ENCODE peak calls at places on chromosomes 2 and 18, in nine cellular contexts. One of them, this sample, is unnamed.

GRCh38 chr18:3119401-3120323 is 100.1 kb downstream of the MYOM1 start:
- DNase-seq in fibroblast of mammary gland: peak
- DNase-seq in activated CD4-positive, alpha-beta T cell treated with anti-CD3 and anti-CD28 coated beads, Interleukin-2, amount 50 U/mL, for 4 hours: no peak
- DNase-seq in occipital lobe: no peak
- DNase-seq in nucleus accumbens: no peak
- DNase-seq in upper lobe of right lung: no peak
- DNase-seq in lung: peak
- DNase-seq in left lung: no peak
- DNase-seq in astrocyte: no peak
- DNase-seq in this sample: no peak

GRCh38 chr18:65725421-65726050 is 25.3 kb upstream of the CDH7 start:
- DNase-seq in fibroblast of mammary gland: no peak
- DNase-seq in activated CD4-positive, alpha-beta T cell treated with anti-CD3 and anti-CD28 coated beads, Interleukin-2, amount 50 U/mL, for 4 hours: no peak
- DNase-seq in occipital lobe: peak
- DNase-seq in nucleus accumbens: no peak
- DNase-seq in upper lobe of right lung: peak
- DNase-seq in lung: no peak
- DNase-seq in left lung: no peak
- DNase-seq in astrocyte: no peak
- DNase-seq in this sample: no peak

GRCh38 chr2:68766378-68766845 is 31.8 kb downstream of the ARHGAP25 start:
- DNase-seq in fibroblast of mammary gland: no peak
- DNase-seq in activated CD4-positive, alpha-beta T cell treated with anti-CD3 and anti-CD28 coated beads, Interleukin-2, amount 50 U/mL, for 4 hours: peak
- DNase-seq in occipital lobe: no peak
- DNase-seq in nucleus accumbens: no peak
- DNase-seq in upper lobe of right lung: peak
- DNase-seq in lung: peak
- DNase-seq in left lung: peak
- DNase-seq in astrocyte: peak
- DNase-seq in this sample: no peak

GRCh38 chr18:45998244-45998643 is 31.1 kb upstream of the EPG5 start:
- DNase-seq in fibroblast of mammary gland: no peak
- DNase-seq in activated CD4-positive, alpha-beta T cell treated with anti-CD3 and anti-CD28 coated beads, Interleukin-2, amount 50 U/mL, for 4 hours: no peak
- DNase-seq in occipital lobe: no peak
- DNase-seq in nucleus accumbens: no peak
- DNase-seq in upper lobe of right lung: no peak
- DNase-seq in lung: no peak
- DNase-seq in left lung: no peak
- DNase-seq in astrocyte: no peak
- DNase-seq in this sample: no peak

GRCh38 chr2:40551081-40551480 is 99.2 kb upstream of the SLC8A1 start:
- DNase-seq in fibroblast of mammary gland: no peak
- DNase-seq in activated CD4-positive, alpha-beta T cell treated with anti-CD3 and anti-CD28 coated beads, Interleukin-2, amount 50 U/mL, for 4 hours: no peak
- DNase-seq in occipital lobe: no peak
- DNase-seq in nucleus accumbens: no peak
- DNase-seq in upper lobe of right lung: no peak
- DNase-seq in lung: no peak
- DNase-seq in left lung: no peak
- DNase-seq in astrocyte: no peak
- DNase-seq in this sample: no peak

GRCh38 chr2:10860476-10861325 is 48.1 kb upstream of the PDIA6 start:
- DNase-seq in fibroblast of mammary gland: no peak
- DNase-seq in activated CD4-positive, alpha-beta T cell treated with anti-CD3 and anti-CD28 coated beads, Interleukin-2, amount 50 U/mL, for 4 hours: no peak
- DNase-seq in occipital lobe: no peak
- DNase-seq in nucleus accumbens: no peak
- DNase-seq in upper lobe of right lung: no peak
- DNase-seq in lung: no peak
- DNase-seq in left lung: no peak
- DNase-seq in astrocyte: no peak
- DNase-seq in this sample: no peak

GRCh38 chr18:47422524-47422923 is 171.1 kb upstream of the SKOR2 start:
- DNase-seq in fibroblast of mammary gland: peak
- DNase-seq in activated CD4-positive, alpha-beta T cell treated with anti-CD3 and anti-CD28 coated beads, Interleukin-2, amount 50 U/mL, for 4 hours: no peak
- DNase-seq in occipital lobe: no peak
- DNase-seq in nucleus accumbens: no peak
- DNase-seq in upper lobe of right lung: no peak
- DNase-seq in lung: no peak
- DNase-seq in left lung: no peak
- DNase-seq in astrocyte: no peak
- DNase-seq in this sample: peak

GRCh38 chr18:2641638-2642037 is 13.9 kb upstream of the SMCHD1 start:
- DNase-seq in fibroblast of mammary gland: peak
- DNase-seq in activated CD4-positive, alpha-beta T cell treated with anti-CD3 and anti-CD28 coated beads, Interleukin-2, amount 50 U/mL, for 4 hours: no peak
- DNase-seq in occipital lobe: no peak
- DNase-seq in nucleus accumbens: no peak
- DNase-seq in upper lobe of right lung: no peak
- DNase-seq in lung: no peak
- DNase-seq in left lung: no peak
- DNase-seq in astrocyte: no peak
- DNase-seq in this sample: peak

GRCh38 chr2:24623535-24623934 is 132.5 kb downstream of the NCOA1 start:
- DNase-seq in fibroblast of mammary gland: no peak
- DNase-seq in activated CD4-positive, alpha-beta T cell treated with anti-CD3 and anti-CD28 coated beads, Interleukin-2, amount 50 U/mL, for 4 hours: no peak
- DNase-seq in occipital lobe: no peak
- DNase-seq in nucleus accumbens: no peak
- DNase-seq in upper lobe of right lung: no peak
- DNase-seq in lung: no peak
- DNase-seq in left lung: no peak
- DNase-seq in astrocyte: no peak
- DNase-seq in this sample: no peak

GRCh38 chr2:26009567-26009963 is 24.3 kb upstream of the RAB10 start:
- DNase-seq in fibroblast of mammary gland: no peak
- DNase-seq in activated CD4-positive, alpha-beta T cell treated with anti-CD3 and anti-CD28 coated beads, Interleukin-2, amount 50 U/mL, for 4 hours: no peak
- DNase-seq in occipital lobe: no peak
- DNase-seq in nucleus accumbens: no peak
- DNase-seq in upper lobe of right lung: no peak
- DNase-seq in lung: no peak
- DNase-seq in left lung: no peak
- DNase-seq in astrocyte: no peak
- DNase-seq in this sample: no peak

GRCh38 chr2:158777077-158777476 is 18.0 kb upstream of the DAPL1 start:
- DNase-seq in fibroblast of mammary gland: peak
- DNase-seq in activated CD4-positive, alpha-beta T cell treated with anti-CD3 and anti-CD28 coated beads, Interleukin-2, amount 50 U/mL, for 4 hours: no peak
- DNase-seq in occipital lobe: no peak
- DNase-seq in nucleus accumbens: no peak
- DNase-seq in upper lobe of right lung: no peak
- DNase-seq in lung: no peak
- DNase-seq in left lung: no peak
- DNase-seq in astrocyte: no peak
- DNase-seq in this sample: no peak

GRCh38 chr2:3223080-3223923 is 154.3 kb downstream of the EIPR1 start:
- DNase-seq in fibroblast of mammary gland: peak
- DNase-seq in activated CD4-positive, alpha-beta T cell treated with anti-CD3 and anti-CD28 coated beads, Interleukin-2, amount 50 U/mL, for 4 hours: peak
- DNase-seq in occipital lobe: peak
- DNase-seq in nucleus accumbens: peak
- DNase-seq in upper lobe of right lung: no peak
- DNase-seq in lung: no peak
- DNase-seq in left lung: no peak
- DNase-seq in astrocyte: peak
- DNase-seq in this sample: no peak

GRCh38 chr2:120858764-120859525 is 123.3 kb downstream of the GLI2 start:
- DNase-seq in fibroblast of mammary gland: no peak
- DNase-seq in activated CD4-positive, alpha-beta T cell treated with anti-CD3 and anti-CD28 coated beads, Interleukin-2, amount 50 U/mL, for 4 hours: no peak
- DNase-seq in occipital lobe: no peak
- DNase-seq in nucleus accumbens: no peak
- DNase-seq in upper lobe of right lung: peak
- DNase-seq in lung: no peak
- DNase-seq in left lung: no peak
- DNase-seq in astrocyte: no peak
- DNase-seq in this sample: no peak

GRCh38 chr2:45275235-45275805 is 266.1 kb upstream of the SIX2 start:
- DNase-seq in fibroblast of mammary gland: peak
- DNase-seq in activated CD4-positive, alpha-beta T cell treated with anti-CD3 and anti-CD28 coated beads, Interleukin-2, amount 50 U/mL, for 4 hours: no peak
- DNase-seq in occipital lobe: no peak
- DNase-seq in nucleus accumbens: no peak
- DNase-seq in upper lobe of right lung: no peak
- DNase-seq in lung: no peak
- DNase-seq in left lung: no peak
- DNase-seq in astrocyte: peak
- DNase-seq in this sample: peak

GRCh38 chr18:23209031-23209430 is 73.7 kb downstream of the CABLES1 start:
- DNase-seq in fibroblast of mammary gland: no peak
- DNase-seq in activated CD4-positive, alpha-beta T cell treated with anti-CD3 and anti-CD28 coated beads, Interleukin-2, amount 50 U/mL, for 4 hours: no peak
- DNase-seq in occipital lobe: no peak
- DNase-seq in nucleus accumbens: no peak
- DNase-seq in upper lobe of right lung: no peak
- DNase-seq in lung: no peak
- DNase-seq in left lung: no peak
- DNase-seq in astrocyte: peak
- DNase-seq in this sample: peak

GRCh38 chr18:43692291-43692690 is 415.0 kb upstream of the SYT4 start:
- DNase-seq in fibroblast of mammary gland: peak
- DNase-seq in activated CD4-positive, alpha-beta T cell treated with anti-CD3 and anti-CD28 coated beads, Interleukin-2, amount 50 U/mL, for 4 hours: no peak
- DNase-seq in occipital lobe: no peak
- DNase-seq in nucleus accumbens: no peak
- DNase-seq in upper lobe of right lung: no peak
- DNase-seq in lung: no peak
- DNase-seq in left lung: no peak
- DNase-seq in astrocyte: peak
- DNase-seq in this sample: peak

GRCh38 chr2:19659375-19659774 is 242.4 kb downstream of the TTC32 start:
- DNase-seq in fibroblast of mammary gland: no peak
- DNase-seq in activated CD4-positive, alpha-beta T cell treated with anti-CD3 and anti-CD28 coated beads, Interleukin-2, amount 50 U/mL, for 4 hours: no peak
- DNase-seq in occipital lobe: no peak
- DNase-seq in nucleus accumbens: no peak
- DNase-seq in upper lobe of right lung: no peak
- DNase-seq in lung: no peak
- DNase-seq in left lung: no peak
- DNase-seq in astrocyte: no peak
- DNase-seq in this sample: no peak

GRCh38 chr18:2978626-2979025 is 34.3 kb downstream of the LPIN2 start:
- DNase-seq in fibroblast of mammary gland: peak
- DNase-seq in activated CD4-positive, alpha-beta T cell treated with anti-CD3 and anti-CD28 coated beads, Interleukin-2, amount 50 U/mL, for 4 hours: no peak
- DNase-seq in occipital lobe: no peak
- DNase-seq in nucleus accumbens: no peak
- DNase-seq in upper lobe of right lung: no peak
- DNase-seq in lung: no peak
- DNase-seq in left lung: no peak
- DNase-seq in astrocyte: peak
- DNase-seq in this sample: peak

GRCh38 chr18:13376298-13376840 is 157.8 kb downstream of the LDLRAD4 start:
- DNase-seq in fibroblast of mammary gland: no peak
- DNase-seq in activated CD4-positive, alpha-beta T cell treated with anti-CD3 and anti-CD28 coated beads, Interleukin-2, amount 50 U/mL, for 4 hours: peak
- DNase-seq in occipital lobe: no peak
- DNase-seq in nucleus accumbens: no peak
- DNase-seq in upper lobe of right lung: no peak
- DNase-seq in lung: no peak
- DNase-seq in left lung: no peak
- DNase-seq in astrocyte: peak
- DNase-seq in this sample: no peak

GRCh38 chr2:38380397-38381130 is 3.5 kb upstream of the ATL2 start:
- DNase-seq in fibroblast of mammary gland: no peak
- DNase-seq in activated CD4-positive, alpha-beta T cell treated with anti-CD3 and anti-CD28 coated beads, Interleukin-2, amount 50 U/mL, for 4 hours: no peak
- DNase-seq in occipital lobe: no peak
- DNase-seq in nucleus accumbens: no peak
- DNase-seq in upper lobe of right lung: no peak
- DNase-seq in lung: no peak
- DNase-seq in left lung: no peak
- DNase-seq in astrocyte: no peak
- DNase-seq in this sample: no peak

GRCh38 chr2:120520929-120521912 is 175.3 kb downstream of the INHBB start:
- DNase-seq in fibroblast of mammary gland: peak
- DNase-seq in activated CD4-positive, alpha-beta T cell treated with anti-CD3 and anti-CD28 coated beads, Interleukin-2, amount 50 U/mL, for 4 hours: no peak
- DNase-seq in occipital lobe: no peak
- DNase-seq in nucleus accumbens: no peak
- DNase-seq in upper lobe of right lung: no peak
- DNase-seq in lung: peak
- DNase-seq in left lung: no peak
- DNase-seq in astrocyte: no peak
- DNase-seq in this sample: peak

GRCh38 chr2:108971661-108972566 is 17.1 kb downstream of the EDAR start:
- DNase-seq in fibroblast of mammary gland: peak
- DNase-seq in activated CD4-positive, alpha-beta T cell treated with anti-CD3 and anti-CD28 coated beads, Interleukin-2, amount 50 U/mL, for 4 hours: no peak
- DNase-seq in occipital lobe: no peak
- DNase-seq in nucleus accumbens: no peak
- DNase-seq in upper lobe of right lung: no peak
- DNase-seq in lung: no peak
- DNase-seq in left lung: no peak
- DNase-seq in astrocyte: peak
- DNase-seq in this sample: peak

GRCh38 chr18:75783816-75784215 is 356.3 kb upstream of the SMIM21 start:
- DNase-seq in fibroblast of mammary gland: no peak
- DNase-seq in activated CD4-positive, alpha-beta T cell treated with anti-CD3 and anti-CD28 coated beads, Interleukin-2, amount 50 U/mL, for 4 hours: no peak
- DNase-seq in occipital lobe: no peak
- DNase-seq in nucleus accumbens: no peak
- DNase-seq in upper lobe of right lung: no peak
- DNase-seq in lung: no peak
- DNase-seq in left lung: no peak
- DNase-seq in astrocyte: no peak
- DNase-seq in this sample: no peak

GRCh38 chr2:88831071-88831791 is 139.8 kb downstream of the RPIA start:
- DNase-seq in fibroblast of mammary gland: peak
- DNase-seq in activated CD4-positive, alpha-beta T cell treated with anti-CD3 and anti-CD28 coated beads, Interleukin-2, amount 50 U/mL, for 4 hours: no peak
- DNase-seq in occipital lobe: no peak
- DNase-seq in nucleus accumbens: no peak
- DNase-seq in upper lobe of right lung: no peak
- DNase-seq in lung: no peak
- DNase-seq in left lung: no peak
- DNase-seq in astrocyte: no peak
- DNase-seq in this sample: no peak

GRCh38 chr18:10249270-10249669 is 205.2 kb upstream of the APCDD1 start:
- DNase-seq in fibroblast of mammary gland: no peak
- DNase-seq in activated CD4-positive, alpha-beta T cell treated with anti-CD3 and anti-CD28 coated beads, Interleukin-2, amount 50 U/mL, for 4 hours: no peak
- DNase-seq in occipital lobe: no peak
- DNase-seq in nucleus accumbens: no peak
- DNase-seq in upper lobe of right lung: no peak
- DNase-seq in lung: no peak
- DNase-seq in left lung: no peak
- DNase-seq in astrocyte: no peak
- DNase-seq in this sample: no peak

GRCh38 chr2:152861349-152861942 is 143.0 kb downstream of the ARL6IP6 start:
- DNase-seq in fibroblast of mammary gland: peak
- DNase-seq in activated CD4-positive, alpha-beta T cell treated with anti-CD3 and anti-CD28 coated beads, Interleukin-2, amount 50 U/mL, for 4 hours: no peak
- DNase-seq in occipital lobe: no peak
- DNase-seq in nucleus accumbens: no peak
- DNase-seq in upper lobe of right lung: no peak
- DNase-seq in lung: peak
- DNase-seq in left lung: no peak
- DNase-seq in astrocyte: no peak
- DNase-seq in this sample: peak

GRCh38 chr2:159202568-159203071 is 83.9 kb downstream of the WDSUB1 start:
- DNase-seq in fibroblast of mammary gland: peak
- DNase-seq in activated CD4-positive, alpha-beta T cell treated with anti-CD3 and anti-CD28 coated beads, Interleukin-2, amount 50 U/mL, for 4 hours: no peak
- DNase-seq in occipital lobe: peak
- DNase-seq in nucleus accumbens: no peak
- DNase-seq in upper lobe of right lung: no peak
- DNase-seq in lung: peak
- DNase-seq in left lung: peak
- DNase-seq in astrocyte: peak
- DNase-seq in this sample: peak

This sample was measured in fibroblast of the aortic adventitia.